ENCODE peak calls at places on chromosomes 2 and 18, in six cellular contexts. One of them, this sample, is unnamed.

GRCh38 chr2:102494570-102494969 is 21.5 kb downstream of the SLC9A4 start:
- DNase-seq in Caco-2: no peak
- DNase-seq in activated B cell treated with CpG ODN at 0.5 μM for 24 hours: no peak
- DNase-seq in MCF 10A: no peak
- DNase-seq in uterus: no peak
- DNase-seq in nephron progenitor cell: no peak
- DNase-seq in this sample: no peak

GRCh38 chr18:35246831-35247230 is 6.0 kb downstream of the ZNF397 start:
- DNase-seq in Caco-2: no peak
- DNase-seq in activated B cell treated with CpG ODN at 0.5 μM for 24 hours: no peak
- DNase-seq in MCF 10A: no peak
- DNase-seq in uterus: no peak
- DNase-seq in nephron progenitor cell: no peak
- DNase-seq in this sample: no peak

GRCh38 chr2:168450171-168450570 is 5.9 kb upstream of the CERS6 start:
- DNase-seq in Caco-2: no peak
- DNase-seq in activated B cell treated with CpG ODN at 0.5 μM for 24 hours: no peak
- DNase-seq in MCF 10A: no peak
- DNase-seq in uterus: no peak
- DNase-seq in nephron progenitor cell: no peak
- DNase-seq in this sample: no peak

GRCh38 chr2:201432551-201433388 is 18.5 kb downstream of the TRAK2 start:
- DNase-seq in Caco-2: no peak
- DNase-seq in activated B cell treated with CpG ODN at 0.5 μM for 24 hours: no peak
- DNase-seq in MCF 10A: no peak
- DNase-seq in uterus: no peak
- DNase-seq in nephron progenitor cell: no peak
- DNase-seq in this sample: peak

GRCh38 chr2:6772366-6772710 is 93.4 kb downstream of the CMPK2 start:
- DNase-seq in Caco-2: no peak
- DNase-seq in activated B cell treated with CpG ODN at 0.5 μM for 24 hours: no peak
- DNase-seq in MCF 10A: no peak
- DNase-seq in uterus: no peak
- DNase-seq in nephron progenitor cell: peak
- DNase-seq in this sample: no peak

GRCh38 chr2:85255813-85256581 is 71.8 kb downstream of the TGOLN2 start:
- DNase-seq in Caco-2: peak
- DNase-seq in activated B cell treated with CpG ODN at 0.5 μM for 24 hours: no peak
- DNase-seq in MCF 10A: no peak
- DNase-seq in uterus: peak
- DNase-seq in nephron progenitor cell: peak
- DNase-seq in this sample: peak

GRCh38 chr2:179562330-179562885 is 297.8 kb upstream of the SESTD1 start:
- DNase-seq in Caco-2: no peak
- DNase-seq in activated B cell treated with CpG ODN at 0.5 μM for 24 hours: no peak
- DNase-seq in MCF 10A: no peak
- DNase-seq in uterus: no peak
- DNase-seq in nephron progenitor cell: no peak
- DNase-seq in this sample: no peak

GRCh38 chr2:238060096-238060541 is 682 bp upstream of the SCLY start:
- DNase-seq in Caco-2: no peak
- DNase-seq in activated B cell treated with CpG ODN at 0.5 μM for 24 hours: no peak
- DNase-seq in MCF 10A: no peak
- DNase-seq in uterus: no peak
- DNase-seq in nephron progenitor cell: no peak
- DNase-seq in this sample: peak

GRCh38 chr2:203673933-203674332 is 32.5 kb upstream of the CD28 start:
- DNase-seq in Caco-2: no peak
- DNase-seq in activated B cell treated with CpG ODN at 0.5 μM for 24 hours: no peak
- DNase-seq in MCF 10A: peak
- DNase-seq in uterus: no peak
- DNase-seq in nephron progenitor cell: no peak
- DNase-seq in this sample: no peak

GRCh38 chr2:177165103-177165583 is 47.5 kb upstream of the HNRNPA3 start:
- DNase-seq in Caco-2: peak
- DNase-seq in activated B cell treated with CpG ODN at 0.5 μM for 24 hours: no peak
- DNase-seq in MCF 10A: peak
- DNase-seq in uterus: peak
- DNase-seq in nephron progenitor cell: no peak
- DNase-seq in this sample: peak

DNA sequence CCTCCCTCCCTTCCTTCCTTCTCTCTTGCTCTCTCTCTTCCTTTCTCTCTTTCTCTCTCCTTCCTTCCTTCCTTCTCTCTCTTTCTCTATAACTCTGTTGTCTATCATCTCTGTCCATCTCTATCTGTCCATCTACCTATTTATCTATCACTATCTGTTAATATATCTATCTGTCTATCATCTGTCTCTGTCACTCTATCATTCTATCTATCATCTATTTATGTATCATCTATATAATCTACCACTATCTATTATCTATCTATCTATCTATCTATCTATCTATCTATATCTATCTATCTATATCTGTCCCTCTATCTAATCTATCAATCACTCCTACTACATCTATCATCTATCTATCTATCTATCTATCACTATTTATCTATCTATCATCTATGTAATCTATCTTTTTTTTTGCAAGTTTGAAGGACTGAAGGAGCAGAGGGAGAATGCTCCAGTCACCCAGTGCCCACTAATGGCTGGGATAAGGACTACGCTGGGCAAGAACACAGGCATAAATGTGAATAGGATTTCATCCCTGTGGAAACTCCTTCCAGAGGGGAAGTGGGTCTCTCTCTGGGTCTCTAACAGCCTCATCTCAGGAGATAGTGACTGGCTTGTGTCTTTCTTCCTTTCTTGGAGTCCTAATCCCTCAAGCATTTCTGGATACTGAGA is 427.0 kb downstream of the LPIN1 start:
- DNase-seq in Caco-2: no peak
- DNase-seq in activated B cell treated with CpG ODN at 0.5 μM for 24 hours: no peak
- DNase-seq in MCF 10A: peak
- DNase-seq in uterus: no peak
- DNase-seq in nephron progenitor cell: no peak
- DNase-seq in this sample: peak
- TF ChIP-seq CTCF in Caco-2: no peak
- TF ChIP-seq CTCF in activated B cell treated with CpG ODN at 0.5 μM for 24 hours: no peak
- TF ChIP-seq CTCF in MCF 10A: peak
- TF ChIP-seq CTCF in uterus: no peak
- TF ChIP-seq CTCF in nephron progenitor cell: no peak
- TF ChIP-seq CTCF in this sample: peak

GRCh38 chr18:79355433-79356335 is 40.0 kb upstream of the NFATC1 start:
- DNase-seq in Caco-2: no peak
- DNase-seq in activated B cell treated with CpG ODN at 0.5 μM for 24 hours: no peak
- DNase-seq in MCF 10A: no peak
- DNase-seq in uterus: no peak
- DNase-seq in nephron progenitor cell: no peak
- DNase-seq in this sample: no peak

GRCh38 chr18:79352432-79352831 is 43.3 kb upstream of the NFATC1 start:
- DNase-seq in Caco-2: no peak
- DNase-seq in activated B cell treated with CpG ODN at 0.5 μM for 24 hours: no peak
- DNase-seq in MCF 10A: no peak
- DNase-seq in uterus: no peak
- DNase-seq in nephron progenitor cell: no peak
- DNase-seq in this sample: no peak

GRCh38 chr18:79356435-79356834 is 39.3 kb upstream of the NFATC1 start:
- DNase-seq in Caco-2: no peak
- DNase-seq in activated B cell treated with CpG ODN at 0.5 μM for 24 hours: no peak
- DNase-seq in MCF 10A: no peak
- DNase-seq in uterus: no peak
- DNase-seq in nephron progenitor cell: no peak
- DNase-seq in this sample: no peak

GRCh38 chr18:79354350-79354749 is 41.4 kb upstream of the NFATC1 start:
- DNase-seq in Caco-2: no peak
- DNase-seq in activated B cell treated with CpG ODN at 0.5 μM for 24 hours: no peak
- DNase-seq in MCF 10A: no peak
- DNase-seq in uterus: no peak
- DNase-seq in nephron progenitor cell: no peak
- DNase-seq in this sample: no peak

GRCh38 chr18:79353238-79353637 is 42.5 kb upstream of the NFATC1 start:
- DNase-seq in Caco-2: peak
- DNase-seq in activated B cell treated with CpG ODN at 0.5 μM for 24 hours: no peak
- DNase-seq in MCF 10A: no peak
- DNase-seq in uterus: no peak
- DNase-seq in nephron progenitor cell: peak
- DNase-seq in this sample: no peak
- TF ChIP-seq CTCF in Caco-2: peak
- TF ChIP-seq CTCF in activated B cell treated with CpG ODN at 0.5 μM for 24 hours: no peak
- TF ChIP-seq CTCF in MCF 10A: no peak
- TF ChIP-seq CTCF in uterus: no peak
- TF ChIP-seq CTCF in nephron progenitor cell: peak
- TF ChIP-seq CTCF in this sample: peak

DNA sequence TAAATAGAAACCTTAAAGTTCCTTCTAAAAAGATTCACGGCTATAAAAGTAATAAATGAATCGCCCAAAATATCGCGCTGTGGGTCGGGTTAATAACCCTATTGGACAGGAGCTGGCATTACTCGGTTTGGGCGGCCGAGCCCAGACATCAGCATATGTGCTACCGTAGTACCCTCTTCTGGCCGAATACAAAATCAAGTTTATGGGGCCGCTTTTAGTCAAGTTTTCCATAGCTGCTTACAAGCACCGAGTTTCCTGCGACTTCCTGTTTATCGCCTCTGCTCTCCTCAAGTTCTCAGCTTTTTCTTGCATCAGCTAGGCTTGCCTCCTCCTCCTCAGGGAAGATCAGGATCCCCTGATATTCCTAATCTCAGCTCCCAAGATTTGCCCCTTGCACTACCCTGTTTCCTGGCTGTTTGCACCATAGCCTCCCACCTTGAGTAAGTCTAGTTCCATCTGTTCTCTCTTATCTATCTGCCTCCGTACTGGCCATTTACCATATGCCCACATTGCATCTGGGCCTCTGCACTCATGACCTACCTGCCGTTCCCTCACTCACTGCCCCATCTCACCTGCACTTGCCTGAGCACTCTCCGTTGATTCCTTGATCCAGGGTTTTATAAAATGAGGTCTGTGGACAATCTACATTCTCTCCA is 56.1 kb downstream of the SLC35F5 start:
- DNase-seq in Caco-2: peak
- DNase-seq in activated B cell treated with CpG ODN at 0.5 μM for 24 hours: no peak
- DNase-seq in MCF 10A: no peak
- DNase-seq in uterus: no peak
- DNase-seq in nephron progenitor cell: no peak
- DNase-seq in this sample: no peak
- TF ChIP-seq CTCF in Caco-2: no peak
- TF ChIP-seq CTCF in activated B cell treated with CpG ODN at 0.5 μM for 24 hours: no peak
- TF ChIP-seq CTCF in MCF 10A: no peak
- TF ChIP-seq CTCF in uterus: no peak
- TF ChIP-seq CTCF in nephron progenitor cell: no peak
- TF ChIP-seq CTCF in this sample: no peak

DNA sequence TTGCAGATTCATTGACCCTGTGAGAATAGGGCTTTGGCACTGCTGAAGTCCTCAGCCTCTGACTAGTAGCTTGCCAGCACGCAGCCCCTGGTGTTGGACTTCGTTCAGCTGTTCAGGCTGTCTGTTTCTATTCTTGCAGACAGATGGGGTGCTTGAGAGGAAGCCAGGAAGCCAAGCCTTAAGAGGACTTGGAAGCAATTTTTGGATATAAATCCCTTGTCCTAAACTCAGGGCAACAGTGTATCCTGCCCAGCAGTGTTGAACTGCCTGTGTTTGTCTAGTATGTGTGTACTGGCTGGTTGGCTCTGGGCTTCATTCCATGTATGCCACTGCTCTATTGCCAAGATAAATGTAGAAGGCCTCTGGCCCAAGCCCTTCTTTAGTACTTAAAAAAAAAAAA is 108.6 kb downstream of the COMMD1 start:
- DNase-seq in Caco-2: peak
- DNase-seq in activated B cell treated with CpG ODN at 0.5 μM for 24 hours: no peak
- DNase-seq in MCF 10A: no peak
- DNase-seq in uterus: peak
- DNase-seq in nephron progenitor cell: no peak
- DNase-seq in this sample: peak
- TF ChIP-seq CTCF in Caco-2: no peak
- TF ChIP-seq CTCF in activated B cell treated with CpG ODN at 0.5 μM for 24 hours: no peak
- TF ChIP-seq CTCF in MCF 10A: no peak
- TF ChIP-seq CTCF in uterus: peak
- TF ChIP-seq CTCF in nephron progenitor cell: no peak
- TF ChIP-seq CTCF in this sample: peak

GRCh38 chr18:2655954-2656236 is 369 bp downstream of the SMCHD1 start:
- DNase-seq in Caco-2: no peak
- DNase-seq in activated B cell treated with CpG ODN at 0.5 μM for 24 hours: no peak
- DNase-seq in MCF 10A: no peak
- DNase-seq in uterus: peak
- DNase-seq in nephron progenitor cell: no peak
- DNase-seq in this sample: no peak
- TF ChIP-seq CTCF in Caco-2: no peak
- TF ChIP-seq CTCF in activated B cell treated with CpG ODN at 0.5 μM for 24 hours: no peak
- TF ChIP-seq CTCF in MCF 10A: no peak
- TF ChIP-seq CTCF in uterus: no peak
- TF ChIP-seq CTCF in nephron progenitor cell: no peak
- TF ChIP-seq CTCF in this sample: no peak

GRCh38 chr2:131040661-131041401 is 52.4 kb downstream of the FAM168B start:
- DNase-seq in Caco-2: no peak
- DNase-seq in activated B cell treated with CpG ODN at 0.5 μM for 24 hours: no peak
- DNase-seq in MCF 10A: no peak
- DNase-seq in uterus: no peak
- DNase-seq in nephron progenitor cell: no peak
- DNase-seq in this sample: no peak
- TF ChIP-seq CTCF in Caco-2: no peak
- TF ChIP-seq CTCF in activated B cell treated with CpG ODN at 0.5 μM for 24 hours: no peak
- TF ChIP-seq CTCF in MCF 10A: no peak
- TF ChIP-seq CTCF in uterus: no peak
- TF ChIP-seq CTCF in nephron progenitor cell: no peak
- TF ChIP-seq CTCF in this sample: no peak

GRCh38 chr2:210224660-210225460 is at the start of gene ACADL:
- DNase-seq in Caco-2: peak
- DNase-seq in activated B cell treated with CpG ODN at 0.5 μM for 24 hours: no peak
- DNase-seq in MCF 10A: no peak
- DNase-seq in uterus: peak
- DNase-seq in nephron progenitor cell: peak
- DNase-seq in this sample: peak
- TF ChIP-seq CTCF in Caco-2: no peak
- TF ChIP-seq CTCF in activated B cell treated with CpG ODN at 0.5 μM for 24 hours: no peak
- TF ChIP-seq CTCF in MCF 10A: no peak
- TF ChIP-seq CTCF in uterus: no peak
- TF ChIP-seq CTCF in nephron progenitor cell: no peak
- TF ChIP-seq CTCF in this sample: no peak

This sample was measured in fibroblast of the aortic adventitia.